ENCODE peak calls at places on chromosomes 3 and 15, in four cellular contexts. Y is tibial artery, V is brain microvascular endothelial cell, X is ovary. J is an unnamed sample.
A peak's percentile ranks its signal among the peaks of the same experiment; 100 is the strongest.

GRCh38 chr15:52100807-52101206 is 11.8 kb downstream of the BCL2L10 start:
- DNase-seq in Y (peak; percentile 82), V (peak; percentile 97), X (peak; percentile 79), J (peak; percentile 79)

GRCh38 chr3:11638669-11639402 is 4.9 kb downstream of the VGLL4 start:
- DNase-seq in Y (no peak), V (no peak), X (no peak), J (no peak)

GRCh38 chr15:48040166-48040817 is 80.5 kb upstream of the SLC24A5 start:
- DNase-seq in Y (no peak), V (peak; percentile 31), X (no peak), J (no peak)

GRCh38 chr3:50316657-50317242 is 5.8 kb downstream of the HYAL2 start:
- DNase-seq in Y (no peak), V (no peak), X (no peak), J (no peak)

GRCh38 chr15:68059630-68060029 is 5.5 kb downstream of the PIAS1 start:
- DNase-seq in Y (no peak), V (no peak), X (no peak), J (no peak)

GRCh38 chr3:32383136-32383711 is 8.4 kb upstream of the CMTM7 start:
- DNase-seq in Y (no peak), V (no peak), X (no peak), J (no peak)

GRCh38 chr15:68430471-68431036 is 1.4 kb downstream of the ITGA11 start:
- DNase-seq in Y (no peak), V (no peak), X (no peak), J (no peak)

GRCh38 chr3:139302084-139302800 is 41.6 kb upstream of the MRPS22 start:
- DNase-seq in Y (no peak), V (peak; percentile 99), X (no peak), J (peak; percentile 99)

GRCh38 chr3:100517276-100517675 is 24.9 kb downstream of the TMEM45A start:
- DNase-seq in Y (no peak), V (no peak), X (no peak), J (no peak)

GRCh38 chr15:60137711-60138396 is 133.7 kb downstream of the FOXB1 start:
- DNase-seq in Y (no peak), V (peak; percentile 52), X (no peak), J (no peak)

GRCh38 chr3:28241221-28242160 is at the start of gene CMC1:
- DNase-seq in Y (peak; percentile 98), V (peak; percentile 95), X (peak; percentile 98), J (peak; percentile 92)

DNA sequence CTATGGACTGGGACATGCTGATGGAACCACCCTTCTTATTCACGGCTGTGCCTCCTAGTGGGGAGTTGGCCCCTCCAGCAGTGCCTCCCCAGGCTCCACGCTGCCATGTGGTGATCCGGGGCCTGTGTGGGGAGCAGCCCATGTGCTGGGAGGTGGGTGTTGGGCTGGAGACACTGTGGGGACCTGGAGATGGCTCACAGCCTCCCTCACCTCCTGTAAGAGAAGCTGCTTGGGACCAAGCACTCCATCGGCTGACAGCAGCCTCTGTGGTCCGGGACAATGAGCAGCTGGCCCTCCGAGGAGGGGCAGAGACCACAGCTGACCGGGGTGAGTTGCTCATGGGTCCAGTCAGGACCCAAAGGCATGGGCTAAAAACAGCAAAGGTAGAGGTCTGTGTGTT is 9.1 kb downstream of the ALG3 start:
- DNase-seq in Y (no peak), V (no peak), X (no peak), J (no peak)
- H3K36me3 ChIP-seq in Y (peaks cover 24% of the 10 kb centered on the region), V (peaks cover 22% of the 10 kb centered on the region), X (no peaks in the 10 kb centered on the region), J (peaks cover 14% of the 10 kb centered on the region)

GRCh38 chr15:41819455-41820050 is 8.3 kb upstream of the JMJD7 start:
- DNase-seq in Y (no peak), V (no peak), X (no peak), J (no peak)
- H3K36me3 ChIP-seq in Y (peaks cover 56% of the 10 kb centered on the region), V (peaks cover 88% of the 10 kb centered on the region), X (no peaks in the 10 kb centered on the region), J (peaks cover 55% of the 10 kb centered on the region)

GRCh38 chr15:64112077-64112772 is 16.4 kb downstream of the SNX1 start:
- DNase-seq in Y (no peak), V (no peak), X (no peak), J (no peak)

GRCh38 chr15:64112904-64113303 is 17.1 kb downstream of the SNX1 start:
- DNase-seq in Y (no peak), V (peak; percentile 6), X (no peak), J (no peak)

GRCh38 chr15:64122936-64123351 is 27.2 kb downstream of the SNX1 start:
- DNase-seq in Y (no peak), V (no peak), X (no peak), J (no peak)

GRCh38 chr15:64122444-64122843 is 26.7 kb downstream of the SNX1 start:
- DNase-seq in Y (no peak), V (no peak), X (no peak), J (no peak)

DNA sequence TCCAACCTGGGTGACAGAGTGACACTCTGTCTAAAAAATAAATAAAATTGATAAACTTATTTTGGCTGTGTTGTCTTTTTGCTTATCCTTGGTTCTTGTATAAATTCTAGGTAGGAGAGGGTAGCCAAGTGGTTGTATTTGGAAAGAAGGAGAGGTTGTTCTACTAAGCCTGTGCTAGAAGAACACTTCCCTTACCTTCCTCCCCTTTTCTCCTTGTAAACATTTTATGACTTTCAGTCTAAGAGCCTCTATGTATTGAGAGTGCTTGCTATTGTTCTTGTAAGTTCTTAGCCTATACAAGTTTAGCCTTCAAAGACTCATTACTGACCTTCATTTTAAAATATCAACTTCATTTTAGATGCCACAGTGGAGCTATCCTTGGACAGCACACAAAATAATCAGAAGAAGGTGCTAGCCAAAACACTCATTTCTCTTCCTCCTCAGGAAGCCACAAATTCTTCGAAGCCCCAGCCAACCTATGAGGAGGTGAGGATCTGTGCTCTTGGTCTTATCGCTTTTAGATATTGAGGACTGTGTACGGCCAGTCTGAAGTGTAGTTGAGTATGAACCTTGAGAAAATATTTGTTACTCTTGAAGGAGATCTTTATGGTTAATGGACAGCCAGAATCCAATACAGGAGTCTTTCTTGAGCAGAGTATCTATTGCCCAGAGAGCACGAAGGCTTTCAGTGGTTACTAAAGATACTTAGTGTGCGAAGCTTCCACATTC is 22.1 kb downstream of the SNX1 start:
- DNase-seq in Y (no peak), V (no peak), X (no peak), J (no peak)
- H3K36me3 ChIP-seq in Y (peaks cover 78% of the 10 kb centered on the region), V (peaks cover 39% of the 10 kb centered on the region), X (no peaks in the 10 kb centered on the region), J (peaks cover 12% of the 10 kb centered on the region)

DNA sequence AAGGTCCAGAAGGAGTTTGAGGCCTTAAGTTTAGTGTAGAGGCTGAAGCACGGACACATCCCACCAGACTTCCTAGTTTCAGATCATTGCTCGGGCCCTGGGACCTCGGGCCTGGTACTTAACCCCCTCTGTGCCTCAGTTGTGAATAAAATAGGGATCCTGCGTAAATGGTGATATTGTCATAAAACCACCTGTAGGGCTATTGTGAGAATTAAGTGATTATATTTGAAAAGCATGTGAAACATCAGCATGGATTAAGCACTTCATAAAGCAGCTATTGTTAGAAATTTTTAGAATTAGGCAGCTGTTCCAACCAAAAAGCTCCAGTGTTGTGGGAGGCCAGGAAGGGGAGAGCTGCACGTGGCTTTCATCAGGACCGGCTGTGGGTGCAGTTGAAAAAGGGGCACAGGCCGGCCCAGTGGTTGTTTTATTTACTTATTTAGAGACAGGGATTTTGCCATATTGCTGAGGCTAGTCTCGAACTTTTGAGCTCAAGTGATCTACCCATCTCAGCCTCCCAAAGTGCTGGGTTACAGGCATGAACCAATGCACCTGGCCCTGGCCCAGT is 4.4 kb downstream of the RCCD1 start:
- DNase-seq in Y (no peak), V (no peak), X (no peak), J (no peak)
- H3K36me3 ChIP-seq in Y (peaks cover 3% of the 10 kb centered on the region), V (peaks cover 5% of the 10 kb centered on the region), X (no peaks in the 10 kb centered on the region), J (peaks cover 8% of the 10 kb centered on the region)

GRCh38 chr15:74621936-74622335 is 6.3 kb downstream of the CLK3 start:
- DNase-seq in Y (peak; percentile 22), V (no peak), X (no peak), J (no peak)

GRCh38 chr15:74620636-74621545 is 5.3 kb downstream of the CLK3 start:
- DNase-seq in Y (peak; percentile 49), V (peak; percentile 70), X (no peak), J (no peak)

GRCh38 chr15:74621546-74621920 is 5.9 kb downstream of the CLK3 start:
- DNase-seq in Y (peak; percentile 17), V (no peak), X (no peak), J (no peak)

GRCh38 chr15:74618841-74619596 is 3.4 kb downstream of the CLK3 start:
- DNase-seq in Y (no peak), V (no peak), X (no peak), J (no peak)

DNA sequence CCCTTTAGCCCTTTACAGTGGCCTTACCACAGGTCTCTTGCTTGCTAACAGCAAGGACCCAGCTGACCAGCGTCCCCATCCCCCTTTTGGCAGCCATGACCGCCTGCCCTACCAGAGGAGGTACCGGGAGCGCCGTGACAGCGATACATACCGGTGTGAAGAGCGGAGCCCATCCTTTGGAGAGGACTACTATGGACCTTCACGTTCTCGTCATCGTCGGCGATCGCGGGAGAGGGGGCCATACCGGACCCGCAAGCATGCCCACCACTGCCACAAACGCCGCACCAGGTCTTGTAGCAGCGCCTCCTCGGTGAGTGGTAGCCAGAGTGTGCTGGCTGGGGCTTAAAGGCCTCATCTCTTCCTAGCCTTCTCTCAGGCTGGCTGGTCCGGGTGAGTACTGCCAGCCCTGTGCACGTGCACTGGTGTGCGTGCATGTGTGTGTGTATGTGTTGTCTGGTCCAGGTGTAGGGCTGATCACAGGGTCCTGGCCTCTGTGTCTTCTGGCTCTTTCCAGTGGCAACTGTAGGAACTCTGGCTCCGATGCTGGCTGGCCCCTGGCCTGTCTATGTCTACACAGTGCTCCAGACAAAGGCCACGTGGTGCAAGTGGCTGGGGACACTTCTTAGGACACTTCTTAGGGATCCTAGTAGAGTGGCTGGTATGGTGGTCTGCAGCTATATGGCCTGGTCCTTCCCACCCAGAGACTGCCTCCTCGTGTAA is 4.4 kb downstream of the CLK3 start:
- DNase-seq in Y (no peak), V (no peak), X (no peak), J (no peak)
- H3K36me3 ChIP-seq in Y (peaks cover 59% of the 10 kb centered on the region), V (peaks cover 50% of the 10 kb centered on the region), X (no peaks in the 10 kb centered on the region), J (peaks cover 51% of the 10 kb centered on the region)

DNA sequence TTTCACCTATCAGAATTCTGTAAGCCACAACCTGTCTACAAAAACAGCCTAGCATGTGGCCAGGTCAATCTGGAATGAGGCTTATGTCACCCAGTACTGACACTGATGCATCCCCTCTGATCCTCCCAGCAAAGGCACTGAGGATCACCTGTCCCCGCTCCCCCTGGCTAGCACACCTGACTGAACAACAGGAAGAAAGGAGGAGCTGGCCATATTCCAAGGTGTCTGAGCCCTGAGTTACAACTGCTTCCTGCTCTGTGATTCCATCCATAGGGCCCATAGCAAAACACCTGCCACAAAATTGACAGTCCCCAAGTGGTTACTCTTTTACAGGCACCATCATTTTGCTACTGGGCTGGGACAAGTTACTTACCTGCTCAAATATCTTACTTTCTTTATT is 555.5 kb upstream of the CFAP20DC start:
- DNase-seq in Y (no peak), V (no peak), X (no peak), J (no peak)
- H3K36me3 ChIP-seq in Y (no peaks in the 10 kb centered on the region), V (no peaks in the 10 kb centered on the region), X (no peaks in the 10 kb centered on the region), J (no peaks in the 10 kb centered on the region)

DNA sequence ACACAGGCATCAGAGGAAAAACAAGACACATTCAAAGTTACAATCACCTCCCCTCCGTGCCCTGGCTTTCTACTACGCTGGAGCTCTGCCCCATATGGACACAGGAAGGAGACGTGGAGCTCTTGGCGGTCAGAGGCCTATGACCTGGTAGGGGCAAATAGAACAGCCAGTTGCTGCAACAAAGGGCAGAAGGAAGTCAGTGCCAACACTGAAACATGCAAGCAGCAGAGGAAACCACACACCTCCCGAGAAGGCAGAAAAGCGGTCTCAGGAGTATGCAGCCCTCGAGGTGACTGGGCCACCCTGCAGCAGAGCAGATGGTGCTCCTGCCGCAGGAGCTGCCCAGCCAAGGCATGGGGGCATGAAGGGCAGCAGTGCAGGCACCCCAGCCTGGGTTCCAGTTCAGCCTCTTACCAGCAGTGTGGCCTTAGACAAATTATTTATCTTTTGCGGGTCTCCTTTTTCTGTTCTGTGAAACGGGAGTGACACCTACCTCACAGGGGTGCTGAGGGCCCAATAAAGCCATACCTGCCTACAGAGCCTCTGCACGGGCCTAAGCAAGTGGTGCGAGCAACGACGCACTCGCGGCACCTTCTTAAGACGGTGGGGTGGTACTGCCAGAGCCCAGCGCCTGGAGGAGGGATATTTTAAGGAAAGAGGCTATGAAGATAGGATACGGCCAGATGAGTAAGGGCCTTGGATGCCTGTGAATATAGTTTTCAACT is 8.6 kb downstream of the ZXDC start:
- DNase-seq in Y (peak; percentile 8), V (no peak), X (peak; percentile 10), J (no peak)
- H3K36me3 ChIP-seq in Y (peaks cover 81% of the 10 kb centered on the region), V (peaks cover 62% of the 10 kb centered on the region), X (no peaks in the 10 kb centered on the region), J (peaks cover 54% of the 10 kb centered on the region)